ENCODE peak calls at places on chromosomes 12 and 14, in four cellular contexts. T is naive thymus-derived CD8-positive, alpha-beta T cell; H is myocyte; E is osteocyte. F is an unnamed sample.

GRCh38 chr12:12839886-12840285 is 26.7 kb downstream of the DDX47 start:
- DNase-seq in T (no peak), H (peak), E (no peak), F (no peak)

GRCh38 chr12:56723889-56724659 is 1.0 kb downstream of the NACA start:
- DNase-seq in T (no peak), H (peak), E (peak), F (no peak)

GRCh38 chr14:69842671-69843407 is 36.4 kb upstream of the SMOC1 start:
- DNase-seq in T (no peak), H (no peak), E (peak), F (no peak)

GRCh38 chr12:29551879-29552278 is 54.4 kb upstream of the OVCH1 start:
- DNase-seq in T (no peak), H (peak), E (no peak), F (no peak)

GRCh38 chr12:1305063-1305434 is 289.3 kb downstream of the FBXL14 start:
- DNase-seq in T (no peak), H (no peak), E (no peak), F (no peak)

GRCh38 chr12:53492830-53493609 is 6.2 kb downstream of the MAP3K12 start:
- DNase-seq in T (peak), H (peak), E (peak), F (no peak)

GRCh38 chr12:57456145-57456700 is 1.1 kb downstream of the INHBE start:
- DNase-seq in T (peak), H (peak), E (no peak), F (no peak)

GRCh38 chr12:121980211-121980891 is 41.3 kb upstream of the BCL7A start:
- DNase-seq in T (no peak), H (peak), E (no peak), F (no peak)

GRCh38 chr12:58925111-58925732 is 4.9 kb upstream of the LRIG3 start:
- DNase-seq in T (no peak), H (no peak), E (no peak), F (no peak)

GRCh38 chr12:9869307-9870161 is at the start of gene CLEC2B:
- DNase-seq in T (no peak), H (peak), E (no peak), F (no peak)

GRCh38 chr12:113934060-113934829 is 31.9 kb downstream of the RBM19 start:
- DNase-seq in T (no peak), H (no peak), E (no peak), F (no peak)

GRCh38 chr14:67461341-67461985 is 27.1 kb downstream of the TMEM229B start:
- DNase-seq in T (no peak), H (peak), E (no peak), F (no peak)

GRCh38 chr12:104370989-104371870 is 67.7 kb downstream of the EID3 start:
- DNase-seq in T (no peak), H (peak), E (peak), F (no peak)

GRCh38 chr12:75660107-75660530 is 148.7 kb upstream of the KRR1 start:
- DNase-seq in T (no peak), H (peak), E (no peak), F (no peak)

GRCh38 chr14:101111620-101112290 is 208.2 kb upstream of the RTL1 start:
- DNase-seq in T (peak), H (no peak), E (peak), F (peak)

GRCh38 chr14:75283162-75283883 is 4.7 kb downstream of the FOS start:
- DNase-seq in T (no peak), H (peak), E (no peak), F (no peak)

GRCh38 chr12:55647027-55647426 is 10.3 kb downstream of the OR10P1 start:
- DNase-seq in T (no peak), H (no peak), E (no peak), F (no peak)

GRCh38 chr14:64410084-64410774 is 22.1 kb downstream of the MTHFD1 start:
- DNase-seq in T (no peak), H (no peak), E (no peak), F (no peak)

GRCh38 chr14:103416916-103417315 is 31.7 kb downstream of the MARK3 start:
- DNase-seq in T (no peak), H (peak), E (no peak), F (no peak)

GRCh38 chr12:124486346-124486963 is 81.0 kb downstream of the NCOR2 start:
- DNase-seq in T (no peak), H (no peak), E (no peak), F (no peak)

GRCh38 chr12:71354871-71355270 is 84.7 kb upstream of the LGR5 start:
- DNase-seq in T (no peak), H (peak), E (no peak), F (no peak)

GRCh38 chr12:70646850-70647249 is 9.6 kb upstream of the PTPRB start:
- DNase-seq in T (no peak), H (peak), E (no peak), F (no peak)

GRCh38 chr12:110247340-110248095 is 33.5 kb upstream of the ATP2A2 start:
- DNase-seq in T (no peak), H (peak), E (no peak), F (no peak)

F was measured in vagina.